ENCODE peak calls at places on chromosome 22, in five cellular contexts. One of them, this sample, is unnamed. For H3K4me1, the result is how much of the 10 kb centered on the place peaks cover.

GRCh38 chr22:48410536-48410935 is 1417.1 kb downstream of the BRD1 start:
- DNase-seq in upper lobe of right lung: no peak
- DNase-seq in aorta: no peak
- DNase-seq in K562: no peak
- DNase-seq in PC-3: no peak
- DNase-seq in this sample: no peak

GRCh38 chr22:49768077-49768476 is 59.6 kb downstream of the BRD1 start:
- DNase-seq in upper lobe of right lung: peak
- DNase-seq in aorta: peak
- DNase-seq in K562: no peak
- DNase-seq in PC-3: no peak
- DNase-seq in this sample: no peak

GRCh38 chr22:31339148-31339832 is 6.9 kb downstream of the PATZ1 start:
- DNase-seq in upper lobe of right lung: no peak
- DNase-seq in aorta: no peak
- DNase-seq in K562: no peak
- DNase-seq in PC-3: no peak
- DNase-seq in this sample: no peak

GRCh38 chr22:30192427-30192826 is 54.1 kb downstream of the LIF start:
- DNase-seq in upper lobe of right lung: no peak
- DNase-seq in aorta: no peak
- DNase-seq in K562: no peak
- DNase-seq in PC-3: peak
- DNase-seq in this sample: no peak

GRCh38 chr22:50025993-50026392 is 13.4 kb upstream of the IL17REL start:
- DNase-seq in upper lobe of right lung: peak
- DNase-seq in aorta: no peak
- DNase-seq in K562: no peak
- DNase-seq in PC-3: no peak
- DNase-seq in this sample: no peak

GRCh38 chr22:19756288-19757128 is 4.1 kb upstream of the TBX1 start:
- DNase-seq in upper lobe of right lung: peak
- DNase-seq in aorta: no peak
- DNase-seq in K562: peak
- DNase-seq in PC-3: peak
- DNase-seq in this sample: peak

GRCh38 chr22:48929276-48929790 is 898.3 kb downstream of the BRD1 start:
- DNase-seq in upper lobe of right lung: peak
- DNase-seq in aorta: no peak
- DNase-seq in K562: no peak
- DNase-seq in PC-3: no peak
- DNase-seq in this sample: no peak

GRCh38 chr22:37228106-37229011 is 15.7 kb downstream of the RAC2 start:
- DNase-seq in upper lobe of right lung: no peak
- DNase-seq in aorta: peak
- DNase-seq in K562: no peak
- DNase-seq in PC-3: peak
- DNase-seq in this sample: no peak

GRCh38 chr22:46678785-46679700 is 58.9 kb downstream of the GRAMD4 start:
- DNase-seq in upper lobe of right lung: no peak
- DNase-seq in aorta: no peak
- DNase-seq in K562: no peak
- DNase-seq in PC-3: no peak
- DNase-seq in this sample: no peak
- H3K4me1 ChIP-seq in upper lobe of right lung: under half
- H3K4me1 ChIP-seq in aorta: under half
- H3K4me1 ChIP-seq in K562: under half
- H3K4me1 ChIP-seq in PC-3: under half
- H3K4me1 ChIP-seq in this sample: under half

GRCh38 chr22:46057206-46057605 is 80.2 kb upstream of the WNT7B start:
- DNase-seq in upper lobe of right lung: peak
- DNase-seq in aorta: peak
- DNase-seq in K562: no peak
- DNase-seq in PC-3: peak
- DNase-seq in this sample: no peak

GRCh38 chr22:46055176-46055850 is 78.4 kb upstream of the WNT7B start:
- DNase-seq in upper lobe of right lung: peak
- DNase-seq in aorta: peak
- DNase-seq in K562: no peak
- DNase-seq in PC-3: peak
- DNase-seq in this sample: peak

GRCh38 chr22:46055851-46056168 is 78.8 kb upstream of the WNT7B start:
- DNase-seq in upper lobe of right lung: no peak
- DNase-seq in aorta: no peak
- DNase-seq in K562: no peak
- DNase-seq in PC-3: no peak
- DNase-seq in this sample: no peak

GRCh38 chr22:46057762-46058420 is 80.9 kb upstream of the WNT7B start:
- DNase-seq in upper lobe of right lung: peak
- DNase-seq in aorta: peak
- DNase-seq in K562: no peak
- DNase-seq in PC-3: peak
- DNase-seq in this sample: no peak

GRCh38 chr22:46056169-46057041 is 79.4 kb upstream of the WNT7B start:
- DNase-seq in upper lobe of right lung: peak
- DNase-seq in aorta: peak
- DNase-seq in K562: no peak
- DNase-seq in PC-3: peak
- DNase-seq in this sample: peak
- H3K4me1 ChIP-seq in upper lobe of right lung: half or more
- H3K4me1 ChIP-seq in aorta: under half
- H3K4me1 ChIP-seq in K562: under half
- H3K4me1 ChIP-seq in PC-3: half or more
- H3K4me1 ChIP-seq in this sample: under half

GRCh38 chr22:28795071-28795693 is 5.2 kb downstream of the XBP1 start:
- DNase-seq in upper lobe of right lung: no peak
- DNase-seq in aorta: no peak
- DNase-seq in K562: no peak
- DNase-seq in PC-3: no peak
- DNase-seq in this sample: no peak

GRCh38 chr22:28791124-28791523 is 9.2 kb downstream of the XBP1 start:
- DNase-seq in upper lobe of right lung: no peak
- DNase-seq in aorta: no peak
- DNase-seq in K562: no peak
- DNase-seq in PC-3: no peak
- DNase-seq in this sample: no peak

GRCh38 chr22:28793976-28794584 is 6.3 kb downstream of the XBP1 start:
- DNase-seq in upper lobe of right lung: no peak
- DNase-seq in aorta: no peak
- DNase-seq in K562: no peak
- DNase-seq in PC-3: no peak
- DNase-seq in this sample: no peak

GRCh38 chr22:28791841-28792490 is 8.4 kb downstream of the XBP1 start:
- DNase-seq in upper lobe of right lung: no peak
- DNase-seq in aorta: no peak
- DNase-seq in K562: no peak
- DNase-seq in PC-3: no peak
- DNase-seq in this sample: no peak

DNA sequence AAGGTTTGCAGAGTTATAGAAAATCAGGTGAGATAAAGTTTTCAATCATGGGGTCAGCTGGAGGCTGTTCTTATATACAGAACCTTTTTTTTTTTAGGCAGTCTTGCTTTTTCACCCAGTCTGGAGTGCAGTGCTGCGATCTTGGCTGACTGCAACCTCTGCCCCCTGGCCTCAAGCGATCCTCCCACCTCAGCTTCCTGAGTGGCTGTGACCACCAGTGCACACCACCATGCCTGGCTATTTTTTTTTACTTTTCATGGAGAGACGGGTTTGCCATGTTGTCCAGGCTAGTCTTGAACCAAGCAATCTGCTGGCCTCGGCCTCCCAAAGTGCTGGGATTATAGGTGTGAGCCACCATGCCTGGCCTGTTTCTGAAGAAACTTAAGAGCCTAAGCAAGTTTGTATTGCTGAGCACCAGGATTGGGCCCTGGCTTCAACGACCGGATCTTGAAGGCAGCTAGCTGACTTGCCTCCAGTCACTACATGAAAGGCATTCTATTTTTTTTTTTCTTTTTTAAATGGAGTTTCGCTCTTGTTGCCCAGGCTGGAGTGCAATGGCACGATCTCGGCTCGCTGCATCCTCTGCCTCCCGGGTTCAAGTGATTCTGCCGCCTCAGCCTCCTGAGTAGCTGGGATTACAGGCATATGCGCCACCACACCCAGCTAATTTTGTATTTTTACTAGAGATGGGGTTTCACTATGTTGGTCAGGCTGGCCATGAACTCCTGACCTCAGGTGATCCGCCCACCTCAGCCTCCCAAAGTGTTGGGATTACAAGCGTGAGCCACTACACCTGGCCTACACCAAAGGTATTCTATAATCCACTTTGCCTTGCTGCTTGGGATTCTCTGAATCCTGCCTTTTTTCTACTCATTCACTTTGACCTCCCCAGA is 7.6 kb downstream of the XBP1 start:
- DNase-seq in upper lobe of right lung: no peak
- DNase-seq in aorta: no peak
- DNase-seq in K562: no peak
- DNase-seq in PC-3: no peak
- DNase-seq in this sample: no peak
- H3K4me1 ChIP-seq in upper lobe of right lung: under half
- H3K4me1 ChIP-seq in aorta: under half
- H3K4me1 ChIP-seq in K562: under half
- H3K4me1 ChIP-seq in PC-3: under half
- H3K4me1 ChIP-seq in this sample: under half

GRCh38 chr22:42202669-42203068 is 67.8 kb downstream of the TCF20 start:
- DNase-seq in upper lobe of right lung: no peak
- DNase-seq in aorta: no peak
- DNase-seq in K562: no peak
- DNase-seq in PC-3: no peak
- DNase-seq in this sample: no peak
- H3K4me1 ChIP-seq in upper lobe of right lung: under half
- H3K4me1 ChIP-seq in aorta: under half
- H3K4me1 ChIP-seq in K562: under half
- H3K4me1 ChIP-seq in PC-3: under half
- H3K4me1 ChIP-seq in this sample: under half

GRCh38 chr22:34150023-34150422 is 229.7 kb upstream of the LARGE1 start:
- DNase-seq in upper lobe of right lung: no peak
- DNase-seq in aorta: no peak
- DNase-seq in K562: no peak
- DNase-seq in PC-3: no peak
- DNase-seq in this sample: no peak
- H3K4me1 ChIP-seq in upper lobe of right lung: under half
- H3K4me1 ChIP-seq in aorta: under half
- H3K4me1 ChIP-seq in K562: under half
- H3K4me1 ChIP-seq in PC-3: under half
- H3K4me1 ChIP-seq in this sample: under half

GRCh38 chr22:39010946-39011625 is 3.0 kb upstream of the APOBEC3C start:
- DNase-seq in upper lobe of right lung: no peak
- DNase-seq in aorta: no peak
- DNase-seq in K562: no peak
- DNase-seq in PC-3: no peak
- DNase-seq in this sample: no peak

GRCh38 chr22:39017596-39018365 is 3.1 kb upstream of the APOBEC3D start:
- DNase-seq in upper lobe of right lung: no peak
- DNase-seq in aorta: no peak
- DNase-seq in K562: no peak
- DNase-seq in PC-3: no peak
- DNase-seq in this sample: no peak

GRCh38 chr22:39012525-39013516 is 1.2 kb upstream of the APOBEC3C start:
- DNase-seq in upper lobe of right lung: no peak
- DNase-seq in aorta: no peak
- DNase-seq in K562: peak
- DNase-seq in PC-3: no peak
- DNase-seq in this sample: no peak

GRCh38 chr22:39016592-39016991 is 2.5 kb downstream of the APOBEC3C start:
- DNase-seq in upper lobe of right lung: no peak
- DNase-seq in aorta: no peak
- DNase-seq in K562: no peak
- DNase-seq in PC-3: no peak
- DNase-seq in this sample: no peak

DNA sequence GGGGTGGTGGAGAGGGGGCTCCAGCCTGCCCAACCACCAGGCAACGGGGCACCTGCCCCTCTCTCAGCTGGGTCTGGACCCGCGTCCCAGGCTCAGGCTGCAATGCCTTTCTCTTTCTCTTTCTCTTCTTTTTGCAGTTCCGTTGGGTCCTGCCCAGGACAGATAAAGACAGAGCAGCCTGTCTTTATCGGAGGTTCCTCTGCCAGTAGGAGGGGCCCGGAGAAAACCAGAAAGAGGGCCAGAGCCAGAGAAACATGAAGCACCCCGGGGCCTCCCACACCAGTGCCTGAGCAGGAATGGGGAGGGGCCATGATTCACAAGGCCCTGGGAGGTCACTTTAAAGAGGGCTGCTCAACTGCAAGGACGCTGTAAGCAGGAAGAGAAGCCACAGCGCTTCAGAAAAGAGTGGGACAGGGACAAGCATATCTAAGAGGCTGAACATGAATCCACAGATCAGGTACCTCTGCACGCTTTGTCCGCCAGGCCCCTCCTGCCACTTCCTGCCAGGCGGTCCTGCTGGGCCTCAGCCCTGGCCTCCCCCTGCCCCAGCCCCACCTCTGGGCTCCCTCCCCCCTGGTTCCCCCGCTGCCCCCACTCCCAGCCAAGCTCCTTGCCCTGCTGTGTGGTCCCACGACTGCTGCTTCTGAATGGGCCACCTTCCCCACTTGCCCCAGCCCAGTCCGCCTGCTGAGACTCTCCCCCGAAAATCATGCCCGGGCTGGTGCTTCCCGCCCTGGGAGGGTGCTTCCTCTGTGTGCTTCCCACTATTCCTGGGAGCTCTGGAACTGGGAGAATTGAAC is at the start of gene APOBEC3C:
- DNase-seq in upper lobe of right lung: peak
- DNase-seq in aorta: peak
- DNase-seq in K562: peak
- DNase-seq in PC-3: peak
- DNase-seq in this sample: peak
- H3K4me1 ChIP-seq in upper lobe of right lung: under half
- H3K4me1 ChIP-seq in aorta: under half
- H3K4me1 ChIP-seq in K562: under half
- H3K4me1 ChIP-seq in PC-3: under half
- H3K4me1 ChIP-seq in this sample: under half

GRCh38 chr22:45709004-45709739 is 37.5 kb downstream of the ATXN10 start:
- DNase-seq in upper lobe of right lung: no peak
- DNase-seq in aorta: peak
- DNase-seq in K562: no peak
- DNase-seq in PC-3: peak
- DNase-seq in this sample: no peak

GRCh38 chr22:45708145-45708544 is 36.5 kb downstream of the ATXN10 start:
- DNase-seq in upper lobe of right lung: no peak
- DNase-seq in aorta: no peak
- DNase-seq in K562: no peak
- DNase-seq in PC-3: no peak
- DNase-seq in this sample: no peak

GRCh38 chr22:45707605-45708004 is 36.0 kb downstream of the ATXN10 start:
- DNase-seq in upper lobe of right lung: no peak
- DNase-seq in aorta: no peak
- DNase-seq in K562: no peak
- DNase-seq in PC-3: no peak
- DNase-seq in this sample: no peak

GRCh38 chr22:45709866-45710265 is 38.2 kb downstream of the ATXN10 start:
- DNase-seq in upper lobe of right lung: no peak
- DNase-seq in aorta: no peak
- DNase-seq in K562: no peak
- DNase-seq in PC-3: peak
- DNase-seq in this sample: no peak

DNA sequence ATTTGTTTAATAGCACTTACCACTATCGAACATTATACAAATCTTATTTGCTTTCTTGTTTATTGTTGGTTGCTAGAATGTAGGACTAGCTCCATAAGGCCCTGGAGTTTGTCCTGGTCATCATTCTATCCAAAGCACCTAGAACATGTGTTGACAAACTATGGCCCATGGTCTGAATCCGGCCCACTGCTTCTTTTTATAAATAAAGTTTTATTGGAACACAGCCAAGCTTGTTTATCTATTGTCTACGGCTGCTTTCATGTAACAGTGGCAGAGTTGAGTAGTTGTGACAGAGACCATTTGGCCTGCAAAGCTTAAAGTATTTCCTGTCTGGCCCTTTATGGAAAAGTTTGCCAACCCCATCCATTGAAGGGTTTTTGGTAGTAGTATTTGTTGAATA is 38.8 kb downstream of the ATXN10 start:
- DNase-seq in upper lobe of right lung: no peak
- DNase-seq in aorta: no peak
- DNase-seq in K562: no peak
- DNase-seq in PC-3: no peak
- DNase-seq in this sample: no peak
- H3K4me1 ChIP-seq in upper lobe of right lung: under half
- H3K4me1 ChIP-seq in aorta: under half
- H3K4me1 ChIP-seq in K562: under half
- H3K4me1 ChIP-seq in PC-3: under half
- H3K4me1 ChIP-seq in this sample: under half

This sample was measured in right cardiac atrium.